ENCODE peak calls at places on chromosomes 7 and 10, in six cellular contexts. G is fibroblast of pulmonary artery, H is transverse colon, Y is heart left ventricle, Z is progenitor cell of endocrine pancreas, N is sigmoid colon. V is an unnamed sample.

GRCh38 chr10:132571565-132572544 is 34.3 kb downstream of the INPP5A start:
- DNase-seq in G (peak), H (peak), Y (peak), Z (no peak), N (peak), V (peak)

GRCh38 chr10:75099952-75100763 is 11.3 kb upstream of the SAMD8 start:
- DNase-seq in G (peak), H (peak), Y (peak), Z (peak), N (peak), V (peak)

GRCh38 chr7:98178321-98178720 is 32.9 kb upstream of the BHLHA15 start:
- DNase-seq in G (peak), H (no peak), Y (peak), Z (no peak), N (no peak), V (no peak)

GRCh38 chr7:94351703-94352102 is 43.0 kb upstream of the COL1A2 start:
- DNase-seq in G (no peak), H (no peak), Y (no peak), Z (no peak), N (no peak), V (no peak)

GRCh38 chr10:75195035-75195763 is 15.4 kb upstream of the VDAC2 start:
- DNase-seq in G (peak), H (no peak), Y (no peak), Z (no peak), N (peak), V (no peak)

GRCh38 chr10:36220122-36220521 is 578.0 kb upstream of the FZD8 start:
- DNase-seq in G (no peak), H (no peak), Y (no peak), Z (no peak), N (no peak), V (no peak)

GRCh38 chr10:121337356-121337936 is 260.8 kb downstream of the FGFR2 start:
- DNase-seq in G (no peak), H (no peak), Y (no peak), Z (no peak), N (no peak), V (no peak)

GRCh38 chr7:666454-667292 is 59.8 kb upstream of the DNAAF5 start:
- DNase-seq in G (no peak), H (no peak), Y (no peak), Z (no peak), N (peak), V (no peak)

GRCh38 chr10:12448729-12449391 is 99.5 kb downstream of the CAMK1D start:
- DNase-seq in G (peak), H (peak), Y (no peak), Z (no peak), N (no peak), V (peak)

GRCh38 chr10:78301891-78302738 is 268.5 kb downstream of the RPS24 start:
- DNase-seq in G (no peak), H (no peak), Y (no peak), Z (no peak), N (peak), V (no peak)

GRCh38 chr7:85172530-85172941 is 14.3 kb downstream of the SEMA3D start:
- DNase-seq in G (peak), H (no peak), Y (no peak), Z (no peak), N (no peak), V (no peak)

GRCh38 chr7:48708635-48709034 is 215.7 kb upstream of the CDC14C start:
- DNase-seq in G (no peak), H (no peak), Y (no peak), Z (no peak), N (no peak), V (no peak)

GRCh38 chr10:19788075-19788686 is 28.1 kb upstream of the PLXDC2 start:
- DNase-seq in G (peak), H (peak), Y (no peak), Z (no peak), N (no peak), V (peak)

GRCh38 chr10:6416892-6417512 is 163.1 kb downstream of the PRKCQ start:
- DNase-seq in G (peak), H (no peak), Y (no peak), Z (no peak), N (no peak), V (peak)

GRCh38 chr10:48306870-48307531 is 524 bp downstream of the MAPK8 start:
- DNase-seq in G (peak), H (peak), Y (peak), Z (peak), N (peak), V (peak)

GRCh38 chr7:157442456-157442855 is 105.7 kb downstream of the DNAJB6 start:
- DNase-seq in G (no peak), H (no peak), Y (no peak), Z (no peak), N (peak), V (no peak)

GRCh38 chr7:18960735-18961134 is 156.7 kb downstream of the TWIST1 start:
- DNase-seq in G (no peak), H (no peak), Y (no peak), Z (no peak), N (no peak), V (no peak)

GRCh38 chr10:127148066-127148932 is 48.1 kb downstream of the INSYN2A start:
- DNase-seq in G (peak), H (no peak), Y (no peak), Z (no peak), N (no peak), V (peak)

GRCh38 chr10:69317175-69318086 is 39.1 kb downstream of the HK1 start:
- DNase-seq in G (no peak), H (no peak), Y (no peak), Z (no peak), N (no peak), V (peak)

GRCh38 chr7:37832194-37832593 is 16.2 kb upstream of the NME8 start:
- DNase-seq in G (peak), H (peak), Y (peak), Z (no peak), N (peak), V (peak)

GRCh38 chr10:63767512-63767911 is 246.3 kb downstream of the REEP3 start:
- DNase-seq in G (peak), H (no peak), Y (no peak), Z (no peak), N (no peak), V (peak)
- TF ChIP-seq CTCF in G (peak), H (no peak), Y (peak), Z (peak), N (peak), V (peak)

GRCh38 chr7:47475880-47476227 is 106.1 kb downstream of the TNS3 start:
- DNase-seq in G (no peak), H (no peak), Y (peak), Z (no peak), N (no peak), V (no peak)

GRCh38 chr7:47473499-47474210 is 108.3 kb downstream of the TNS3 start:
- DNase-seq in G (no peak), H (no peak), Y (peak), Z (no peak), N (no peak), V (no peak)

GRCh38 chr7:47477191-47478016 is 104.5 kb downstream of the TNS3 start:
- DNase-seq in G (no peak), H (no peak), Y (peak), Z (no peak), N (no peak), V (no peak)

GRCh38 chr7:47474211-47474936 is 107.5 kb downstream of the TNS3 start:
- DNase-seq in G (no peak), H (no peak), Y (no peak), Z (no peak), N (no peak), V (no peak)

GRCh38 chr7:47474937-47475879 is 106.7 kb downstream of the TNS3 start:
- DNase-seq in G (peak), H (peak), Y (peak), Z (peak), N (peak), V (peak)
- TF ChIP-seq CTCF in G (no peak), H (peak), Y (peak), Z (no peak), N (no peak), V (no peak)

DNA sequence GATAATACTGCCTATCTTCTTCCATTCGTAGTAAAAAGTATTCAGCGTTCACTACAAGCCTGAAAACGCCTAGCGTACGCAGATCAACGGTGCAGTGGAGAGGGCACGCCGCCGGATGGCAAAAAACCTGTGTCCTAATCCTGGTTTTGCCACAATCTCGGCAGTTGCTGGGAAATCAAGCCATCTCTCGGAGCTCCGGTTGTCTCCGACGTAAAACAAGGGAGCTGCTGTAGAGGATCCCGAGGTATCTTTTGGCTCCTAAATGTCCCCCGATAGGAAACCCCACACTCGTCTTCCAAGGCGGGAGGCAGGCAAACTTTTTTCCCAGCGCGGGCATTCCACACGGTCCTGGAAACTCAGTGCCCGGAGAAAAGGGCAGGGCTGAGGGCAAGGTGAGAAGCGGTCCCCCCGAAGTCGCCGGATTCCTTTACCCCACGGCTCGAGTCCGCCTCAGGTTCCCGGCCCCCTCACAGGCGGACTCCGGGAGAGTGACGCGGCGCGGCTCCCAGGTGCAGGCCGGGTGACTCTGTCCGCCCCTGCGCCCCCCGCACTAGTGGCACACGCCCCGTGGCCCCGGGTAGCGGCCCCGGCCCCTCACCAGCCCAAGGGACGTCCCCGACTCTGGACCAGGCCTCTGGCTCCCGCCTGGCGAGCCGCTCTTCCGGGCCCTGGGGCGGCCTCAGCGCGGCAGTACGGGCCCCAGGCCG is 649 bp downstream of the IDE start:
- DNase-seq in G (peak), H (peak), Y (no peak), Z (no peak), N (peak), V (peak)
- TF ChIP-seq CTCF in G (peak), H (peak), Y (no peak), Z (peak), N (peak), V (peak)

DNA sequence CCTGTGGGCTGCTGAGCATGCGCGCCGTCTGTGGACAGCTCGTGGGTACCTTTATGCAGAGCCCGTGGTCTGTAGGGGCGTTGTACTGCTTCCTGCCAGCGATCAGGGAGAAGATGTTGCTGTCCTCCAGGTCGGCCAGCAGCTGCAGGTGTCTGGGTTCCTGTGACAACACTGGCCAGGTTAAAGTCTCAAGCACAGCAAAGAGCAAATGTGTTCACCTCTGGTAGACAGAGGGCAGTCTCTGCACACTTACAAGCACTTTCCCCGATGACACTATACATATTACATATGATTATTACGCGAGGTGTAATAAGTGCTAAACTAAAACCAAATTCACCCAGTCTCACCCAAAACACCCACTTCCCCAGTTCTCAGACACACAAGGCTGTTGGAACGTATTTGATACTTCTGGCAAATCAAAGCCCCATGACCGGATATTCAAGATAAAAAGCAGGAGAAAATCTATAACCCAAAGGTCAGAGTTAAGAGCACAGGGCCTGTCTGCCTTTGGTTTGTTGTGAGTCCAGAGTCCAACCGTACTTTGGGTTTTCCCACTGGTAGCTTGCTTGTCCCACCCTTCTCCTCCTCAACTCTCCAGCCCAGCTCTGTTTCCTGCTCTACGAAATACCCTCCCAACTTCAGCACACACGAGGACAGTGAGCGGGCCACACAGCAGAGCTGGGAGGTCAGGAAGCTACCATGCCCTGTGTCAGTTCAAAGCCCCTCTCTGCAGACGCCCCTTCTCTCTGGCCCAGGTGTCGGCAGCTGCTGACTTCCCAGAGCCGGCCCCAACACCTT is 49.7 kb upstream of the DDC start:
- DNase-seq in G (no peak), H (peak), Y (no peak), Z (no peak), N (no peak), V (no peak)
- TF ChIP-seq CTCF in G (peak), H (peak), Y (peak), Z (peak), N (no peak), V (no peak)